ENCODE peak calls at places on chromosomes 13 and 19, in seven cellular contexts. D is fibroblast of the conjunctiva; G is nucleus accumbens; K is stimulated activated CD4-positive, alpha-beta T cell treated with anti-CD3 and anti-CD28 coated beads, Interleukin-1b, Interleukin-23, amount 100 ng/mL, for 1 hour; B is fibroblast of lung; T is stimulated activated naive CD8-positive, alpha-beta T cell treated with anti-CD3 and anti-CD28 coated beads, Interleukin-15, Interleukin-2, amounts not matched to agents 100 U/mL and 50 U/mL, for 24 hours; F is lung microvascular endothelial cell. P is an unnamed sample.

GRCh38 chr19:35266904-35267817 is 1.6 kb upstream of the USF2 start:
- DNase-seq in D (no peak), G (no peak), K (no peak), B (no peak), T (peak), F (peak), P (no peak)

GRCh38 chr13:110820311-110820710 is 94.6 kb downstream of the ANKRD10 start:
- DNase-seq in D (no peak), G (no peak), K (no peak), B (no peak), T (no peak), F (no peak), P (no peak)

GRCh38 chr13:114199961-114200672 is 21.1 kb downstream of the CFAP97D2 start:
- DNase-seq in D (no peak), G (no peak), K (no peak), B (no peak), T (no peak), F (no peak), P (no peak)

GRCh38 chr19:54430306-54431254 is 15.3 kb downstream of the TTYH1 start:
- DNase-seq in D (no peak), G (peak), K (no peak), B (no peak), T (peak), F (peak), P (no peak)

GRCh38 chr19:35251456-35251855 is 2.7 kb downstream of the LSR start:
- DNase-seq in D (no peak), G (no peak), K (no peak), B (no peak), T (no peak), F (no peak), P (no peak)

GRCh38 chr13:48334534-48335127 is 31.1 kb downstream of the RB1 start:
- DNase-seq in D (peak), G (no peak), K (no peak), B (peak), T (no peak), F (peak), P (peak)

GRCh38 chr19:35451278-35452096 is 3.4 kb downstream of the FFAR2 start:
- DNase-seq in D (no peak), G (no peak), K (no peak), B (no peak), T (peak), F (no peak), P (no peak)

GRCh38 chr19:17658666-17659065 is 29.5 kb downstream of the UNC13A start:
- DNase-seq in D (no peak), G (no peak), K (no peak), B (peak), T (no peak), F (no peak), P (peak)

GRCh38 chr13:19590423-19590822 is 29.1 kb upstream of the TPTE2 start:
- DNase-seq in D (no peak), G (no peak), K (no peak), B (no peak), T (no peak), F (no peak), P (no peak)

GRCh38 chr13:97853550-97853949 is 99.9 kb upstream of the IPO5 start:
- DNase-seq in D (no peak), G (no peak), K (no peak), B (peak), T (no peak), F (no peak), P (no peak)

GRCh38 chr13:43132911-43133310 is 109.5 kb downstream of the DNAJC15 start:
- DNase-seq in D (no peak), G (no peak), K (no peak), B (no peak), T (no peak), F (no peak), P (no peak)

GRCh38 chr13:45063261-45063870 is 56.9 kb upstream of the GTF2F2 start:
- DNase-seq in D (peak), G (no peak), K (no peak), B (peak), T (no peak), F (no peak), P (no peak)

GRCh38 chr13:82323101-82323500 is 1559.2 kb downstream of the SLITRK1 start:
- DNase-seq in D (no peak), G (no peak), K (no peak), B (no peak), T (no peak), F (no peak), P (no peak)

GRCh38 chr13:95564091-95564490 is 11.6 kb downstream of the CLDN10 start:
- DNase-seq in D (no peak), G (no peak), K (no peak), B (no peak), T (no peak), F (no peak), P (no peak)

GRCh38 chr13:91724591-91724990 is 326.2 kb downstream of the GPC5 start:
- DNase-seq in D (no peak), G (no peak), K (no peak), B (no peak), T (no peak), F (no peak), P (no peak)

GRCh38 chr19:29843180-29844051 is 31.6 kb downstream of the CCNE1 start:
- DNase-seq in D (no peak), G (no peak), K (no peak), B (no peak), T (no peak), F (no peak), P (no peak)

GRCh38 chr19:1411255-1412191 is 4.1 kb downstream of the DAZAP1 start:
- DNase-seq in D (no peak), G (peak), K (no peak), B (peak), T (peak), F (no peak), P (no peak)

GRCh38 chr19:3968556-3969434 is 2.1 kb downstream of the DAPK3 start:
- DNase-seq in D (peak), G (no peak), K (no peak), B (peak), T (no peak), F (peak), P (peak)

GRCh38 chr19:47650695-47651094 is 41.8 kb downstream of the BICRA start:
- DNase-seq in D (no peak), G (no peak), K (no peak), B (no peak), T (no peak), F (no peak), P (no peak)

GRCh38 chr19:54654447-54655321 is 8.1 kb upstream of the LILRB4 start:
- DNase-seq in D (no peak), G (no peak), K (no peak), B (no peak), T (no peak), F (no peak), P (no peak)

GRCh38 chr13:48908381-48909087 is 67.2 kb upstream of the FNDC3A start:
- DNase-seq in D (peak), G (no peak), K (no peak), B (peak), T (no peak), F (no peak), P (peak)

GRCh38 chr19:38655148-38655824 is 7.8 kb downstream of the ACTN4 start:
- DNase-seq in D (no peak), G (no peak), K (no peak), B (peak), T (peak), F (peak), P (no peak)

GRCh38 chr13:77820431-77821149 is 98.0 kb downstream of the EDNRB start:
- DNase-seq in D (no peak), G (no peak), K (no peak), B (no peak), T (no peak), F (peak), P (no peak)

GRCh38 chr13:114129649-114130062 is 2.8 kb downstream of the RASA3 start:
- DNase-seq in D (no peak), G (no peak), K (no peak), B (no peak), T (peak), F (peak), P (no peak)

GRCh38 chr13:51707468-51707867 is 96.5 kb downstream of the DHRS12 start:
- DNase-seq in D (no peak), G (no peak), K (no peak), B (no peak), T (no peak), F (no peak), P (no peak)

GRCh38 chr13:88483202-88483601 is 812.0 kb downstream of the SLITRK5 start:
- DNase-seq in D (no peak), G (no peak), K (no peak), B (no peak), T (no peak), F (no peak), P (no peak)

GRCh38 chr19:4389511-4390016 is 10.8 kb downstream of the SH3GL1 start:
- DNase-seq in D (no peak), G (no peak), K (no peak), B (no peak), T (no peak), F (peak), P (no peak)